ENCODE peak calls at places on chromosomes 13 and 19, in ten cellular contexts. W, A, U, Q, N, M, L, C, E and B are unnamed samples.

GRCh38 chr13:78595819-78596700 is 7.3 kb downstream of the POU4F1 start:
- DNase-seq in C (no peak), M (peak; percentile 60), Q (peak; percentile 32), A (peak; percentile 36), W (no peak), E (no peak), U (peak; percentile 67), N (no peak), L (no peak), B (no peak)

GRCh38 chr19:51138549-51138979 is 3.5 kb upstream of the SIGLEC7 start:
- DNase-seq in U (no peak), A (no peak), Q (no peak), N (no peak), M (no peak), L (no peak), C (no peak), E (no peak), W (no peak), B (peak; percentile 24)

GRCh38 chr19:7550987-7551761 is 15.7 kb downstream of the PNPLA6 start:
- DNase-seq in E (peak; percentile 76), A (no peak), Q (no peak), L (no peak), C (no peak), M (peak; percentile 98), U (peak; percentile 70), N (peak; percentile 54), W (no peak), B (peak; percentile 81)

GRCh38 chr13:75927183-75927582 is 291.1 kb downstream of the LMO7 start:
- DNase-seq in Q (no peak), W (no peak), E (no peak), M (no peak), L (no peak), U (no peak), C (no peak), N (no peak), A (no peak), B (no peak)

GRCh38 chr19:53908106-53908932 is 759 bp upstream of the CACNG7 start:
- DNase-seq in U (peak; percentile 65), L (no peak), N (peak; percentile 80), Q (peak; percentile 3), C (no peak), M (peak; percentile 77), E (no peak), A (peak; percentile 64), W (no peak), B (no peak)

GRCh38 chr13:110268061-110268460 is 38.9 kb downstream of the COL4A1 start:
- DNase-seq in Q (no peak), W (no peak), M (no peak), U (no peak), N (no peak), A (no peak), L (no peak), C (no peak), E (no peak), B (no peak)

GRCh38 chr19:13309853-13310252 is 159.6 kb downstream of the IER2 start:
- DNase-seq in Q (no peak), C (no peak), U (no peak), N (no peak), L (no peak), A (no peak), M (no peak), W (no peak), E (no peak), B (no peak)

GRCh38 chr13:91632071-91632470 is 233.7 kb downstream of the GPC5 start:
- DNase-seq in E (no peak), W (no peak), C (no peak), L (no peak), M (no peak), Q (no peak), N (no peak), U (no peak), A (no peak), B (no peak)